ENCODE peak calls at places on chromosomes 11 and 22, in five cellular contexts. Y is K562, E is H1, B is GM12878, M is HepG2. H is an unnamed sample.

GRCh38 chr11:8681837-8682218 is 637 bp downstream of the TRIM66 start:
- DNase-seq in E (no peak), B (peak), Y (no peak), M (no peak), H (no peak)

GRCh38 chr11:110337570-110338193 is 41.3 kb upstream of the RDX start:
- DNase-seq in B (no peak), E (no peak), Y (peak), M (no peak), H (peak)

GRCh38 chr22:35214968-35215367 is 42.3 kb upstream of the HMGXB4 start:
- DNase-seq in E (no peak), B (no peak), Y (no peak), M (no peak), H (no peak)

GRCh38 chr11:122102426-122102825 is 13.6 kb downstream of the BLID start:
- DNase-seq in B (no peak), M (no peak), E (no peak), Y (no peak), H (no peak)

GRCh38 chr11:18526521-18527296 is at the start of gene TSG101:
- DNase-seq in Y (peak), B (peak), E (peak), M (peak), H (peak)

GRCh38 chr11:6856871-6857270 is 6.0 kb upstream of the OR10A2 start:
- DNase-seq in Y (no peak), M (no peak), E (no peak), B (no peak), H (no peak)

GRCh38 chr22:22893077-22893805 is 5.6 kb downstream of the IGLL5 start:
- DNase-seq in M (no peak), Y (no peak), B (no peak), E (no peak), H (no peak)

GRCh38 chr11:11622772-11623531 is 1.1 kb upstream of the GALNT18 start:
- DNase-seq in M (peak), E (no peak), Y (no peak), B (no peak), H (no peak)

GRCh38 chr22:29727248-29727551 is 7.4 kb downstream of the CABP7 start:
- DNase-seq in M (peak), B (no peak), E (no peak), Y (peak), H (no peak)

GRCh38 chr22:35839811-35840739 is 122.4 kb downstream of the APOL5 start:
- DNase-seq in Y (peak), E (peak), B (no peak), M (no peak), H (peak)

GRCh38 chr11:19767691-19768151 is 55.1 kb downstream of the NAV2 start:
- DNase-seq in E (no peak), Y (no peak), B (no peak), M (no peak), H (no peak)
- TF ChIP-seq YY1 in E (no peak), Y (no peak), B (no peak), M (no peak), H (no peak)

GRCh38 chr11:574632-575323 is 1.5 kb upstream of the PHRF1 start:
- DNase-seq in M (no peak), B (no peak), E (no peak), Y (peak), H (no peak)

GRCh38 chr11:577611-577894 is 1.3 kb downstream of the PHRF1 start:
- DNase-seq in E (no peak), B (no peak), M (no peak), Y (no peak), H (no peak)

GRCh38 chr11:575324-575995 is 810 bp upstream of the PHRF1 start:
- DNase-seq in M (peak), E (no peak), Y (peak), B (no peak), H (peak)

GRCh38 chr11:576791-577610 is 731 bp downstream of the PHRF1 start:
- DNase-seq in E (no peak), Y (no peak), M (no peak), B (no peak), H (no peak)

DNA sequence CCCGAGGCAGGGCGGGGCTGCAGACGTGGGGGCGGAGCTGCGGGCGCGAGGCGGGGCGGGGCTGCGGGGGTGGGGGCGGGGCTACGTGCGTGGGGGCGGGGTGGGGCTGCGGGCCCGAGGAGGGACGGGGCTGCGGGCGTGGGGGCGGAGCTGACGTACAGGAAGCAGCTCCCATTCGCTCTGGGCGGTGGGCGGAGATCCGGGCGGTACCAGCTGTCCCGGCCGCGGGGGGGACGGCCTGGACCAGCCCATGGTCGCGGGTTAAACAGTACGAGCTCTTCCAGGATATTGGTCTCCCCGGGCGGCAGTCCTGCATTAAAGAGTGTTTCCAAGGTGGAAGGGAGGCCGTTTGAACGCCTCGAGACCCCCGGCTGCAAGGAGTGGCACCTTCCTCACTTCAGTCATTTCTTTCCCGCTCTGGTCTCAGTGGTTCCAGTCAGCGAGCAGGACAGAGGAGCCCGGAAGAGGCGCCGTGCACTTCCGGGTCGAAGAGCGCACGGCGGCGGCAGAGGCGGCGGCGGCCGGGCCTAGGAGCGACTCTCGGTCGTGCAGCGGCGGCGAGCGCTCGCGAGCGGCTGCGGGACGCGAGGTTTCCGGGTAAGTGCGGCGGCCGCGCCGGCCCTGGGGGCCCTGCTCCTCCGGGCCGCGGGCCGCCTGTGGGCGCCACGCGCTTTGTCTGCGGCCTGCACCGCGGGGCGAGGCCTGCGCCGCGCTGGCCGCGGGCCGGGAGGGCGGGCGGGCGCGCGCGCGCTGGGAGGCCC is at the start of gene PHRF1:
- DNase-seq in Y (peak), M (peak), B (peak), E (peak), H (peak)
- TF ChIP-seq POLR2A in Y (peak), M (peak), B (peak), E (no peak), H (peak)

DNA sequence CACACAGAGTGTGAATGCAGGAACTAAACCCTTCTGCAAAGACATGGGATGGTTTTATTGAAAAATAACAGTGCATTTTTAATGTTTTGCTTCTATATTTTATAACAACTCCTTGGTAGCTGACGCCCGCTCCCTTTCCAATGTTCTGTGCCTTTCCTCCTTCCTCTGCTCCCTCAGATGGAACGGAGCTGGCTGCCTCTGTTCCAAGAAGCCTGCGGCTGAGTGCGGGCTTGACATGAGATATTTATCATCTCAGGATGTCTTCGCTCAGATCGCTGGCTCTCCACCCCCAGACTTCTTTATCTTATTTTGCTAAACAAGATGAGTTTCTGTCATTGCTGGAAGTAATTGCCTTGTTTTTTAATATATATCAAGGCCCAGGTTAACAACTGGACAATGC is 322.4 kb upstream of the B3GAT1 start:
- DNase-seq in M (no peak), Y (no peak), B (no peak), E (no peak), H (no peak)
- TF ChIP-seq YY1 in M (no peak), Y (no peak), B (no peak), E (no peak), H (no peak)

DNA sequence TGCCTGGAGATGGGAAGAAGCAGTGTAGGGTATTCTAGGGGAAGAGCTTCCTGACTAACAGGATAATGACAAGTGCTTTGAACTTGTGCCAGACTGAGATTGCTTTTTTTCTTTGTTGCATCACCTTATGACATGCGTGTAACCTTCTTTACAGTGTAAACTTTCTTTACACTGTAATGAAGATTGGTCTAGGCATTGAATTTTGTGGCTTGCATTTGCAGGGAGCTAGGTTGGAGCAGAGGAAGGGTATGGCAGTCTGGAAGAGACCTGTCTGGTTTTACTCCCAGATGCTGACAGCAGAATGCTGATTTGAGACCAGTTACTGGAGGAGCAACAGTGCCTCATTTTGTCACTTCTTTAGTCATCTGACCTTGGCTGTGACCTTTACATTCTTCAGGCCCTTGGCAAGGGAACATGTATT is 5.6 kb downstream of the DDB2 start:
- DNase-seq in M (peak), E (no peak), B (no peak), Y (no peak), H (no peak)
- TF ChIP-seq POLR2A in M (no peak), E (no peak), B (no peak), Y (no peak), H (no peak)

GRCh38 chr11:72069787-72070251 is 10.5 kb downstream of the NUMA1 start:
- DNase-seq in M (peak), Y (peak), E (no peak), B (no peak), H (peak)
- TF ChIP-seq YY1 in M (no peak), Y (no peak), E (no peak), B (no peak), H (peak)

GRCh38 chr22:45413368-45414211 is at the start of the genes RIBC2 and SMC1B:
- DNase-seq in E (peak), B (peak), M (peak), Y (no peak), H (peak)
- TF ChIP-seq POLR2A in E (no peak), B (no peak), M (no peak), Y (no peak), H (no peak)

GRCh38 chr11:120061761-120062560 is 76.0 kb downstream of the TRIM29 start:
- DNase-seq in M (no peak), Y (no peak), B (no peak), E (peak), H (no peak)

GRCh38 chr11:120062561-120062930 is 75.4 kb downstream of the TRIM29 start:
- DNase-seq in Y (no peak), M (no peak), B (no peak), E (no peak), H (no peak)

GRCh38 chr11:120065176-120065575 is 72.7 kb downstream of the TRIM29 start:
- DNase-seq in Y (no peak), M (no peak), E (no peak), B (no peak), H (no peak)

GRCh38 chr11:120064341-120064740 is 73.6 kb downstream of the TRIM29 start:
- DNase-seq in B (no peak), E (no peak), Y (no peak), M (no peak), H (no peak)

GRCh38 chr11:120063686-120064340 is 74.1 kb downstream of the TRIM29 start:
- DNase-seq in Y (no peak), B (no peak), E (no peak), M (no peak), H (no peak)
- TF ChIP-seq YY1 in Y (no peak), B (no peak), E (no peak), M (no peak), H (no peak)

DNA sequence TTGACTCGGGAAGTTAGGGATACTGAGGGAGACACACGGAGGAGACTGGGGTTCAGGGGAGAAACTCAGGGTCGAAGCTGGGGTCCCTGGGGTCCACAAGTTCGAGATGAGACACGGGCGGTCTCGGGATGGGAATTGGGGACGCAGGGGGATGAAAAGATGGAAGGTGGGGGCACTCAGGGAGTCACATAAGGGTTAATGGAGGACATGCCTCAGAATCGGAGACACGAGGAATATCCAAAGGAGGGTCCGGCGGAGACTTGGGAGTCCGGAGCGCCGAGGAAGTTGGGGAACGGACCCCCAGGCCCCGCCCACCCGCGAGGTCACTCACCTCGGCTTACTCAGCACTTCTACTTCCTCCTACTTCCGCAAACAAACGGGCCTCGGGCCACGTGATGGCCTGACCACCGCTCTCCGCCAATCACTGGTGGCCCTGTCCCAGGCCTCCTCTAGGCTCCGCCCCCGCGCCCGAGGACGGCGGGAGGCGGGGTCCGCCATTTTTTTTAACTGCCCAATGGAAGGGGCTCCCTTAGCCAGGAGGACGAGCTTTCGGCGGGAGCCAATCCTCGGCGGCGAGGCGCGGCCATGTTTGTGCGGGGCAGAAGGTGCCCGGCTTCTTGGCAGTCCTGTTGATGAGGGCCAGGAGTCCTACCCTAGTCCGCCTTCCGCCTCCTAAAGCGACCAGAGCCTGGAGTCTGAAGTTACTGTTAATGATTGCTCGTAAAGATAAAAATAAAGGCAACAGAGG is at the start of gene PLA2G6:
- DNase-seq in E (peak), B (peak), M (peak), Y (peak), H (peak)
- TF ChIP-seq POLR2A in E (no peak), B (peak), M (peak), Y (peak), H (no peak)

H was measured in HCT116.